ENCODE peak calls at places on chromosomes 13 and 19, in ten cellular contexts. One of them, this sample, is unnamed.

GRCh38 chr19:48501961-48502719 is 9.5 kb downstream of the LMTK3 start:
- DNase-seq in H1: peak; percentile 96
- DNase-seq in breast epithelium: peak; percentile 98
- DNase-seq in adrenal gland: peak; percentile 94
- DNase-seq in IMR-90: no peak
- DNase-seq in A549: peak; percentile 99
- DNase-seq in esophagus squamous epithelium: peak; percentile 61
- DNase-seq in right lobe of liver: peak; percentile 43
- DNase-seq in ovary: no peak
- DNase-seq in tibial nerve: no peak
- DNase-seq in this sample: peak; percentile 96

GRCh38 chr19:7168941-7169340 is 99.4 kb downstream of the ZNF557 start:
- DNase-seq in esophagus squamous epithelium: no peak
- DNase-seq in breast epithelium: no peak
- DNase-seq in ovary: no peak
- DNase-seq in right lobe of liver: no peak
- DNase-seq in adrenal gland: peak; percentile 84
- DNase-seq in H1: no peak
- DNase-seq in A549: no peak
- DNase-seq in tibial nerve: no peak
- DNase-seq in IMR-90: peak; percentile 29
- DNase-seq in this sample: no peak

GRCh38 chr13:111074826-111075225 is 40.3 kb upstream of the ARHGEF7 start:
- DNase-seq in breast epithelium: no peak
- DNase-seq in tibial nerve: no peak
- DNase-seq in esophagus squamous epithelium: no peak
- DNase-seq in A549: no peak
- DNase-seq in IMR-90: no peak
- DNase-seq in H1: no peak
- DNase-seq in ovary: no peak
- DNase-seq in right lobe of liver: no peak
- DNase-seq in adrenal gland: no peak
- DNase-seq in this sample: no peak

GRCh38 chr13:73200432-73200831 is 141.6 kb downstream of the KLF5 start:
- DNase-seq in tibial nerve: no peak
- DNase-seq in A549: no peak
- DNase-seq in ovary: no peak
- DNase-seq in breast epithelium: peak; percentile 30
- DNase-seq in right lobe of liver: no peak
- DNase-seq in adrenal gland: no peak
- DNase-seq in IMR-90: peak; percentile 49
- DNase-seq in H1: no peak
- DNase-seq in esophagus squamous epithelium: no peak
- DNase-seq in this sample: no peak

GRCh38 chr13:97108535-97108910 is 113.6 kb upstream of the MBNL2 start:
- DNase-seq in H1: no peak
- DNase-seq in esophagus squamous epithelium: no peak
- DNase-seq in tibial nerve: no peak
- DNase-seq in right lobe of liver: no peak
- DNase-seq in IMR-90: peak; percentile 49
- DNase-seq in adrenal gland: peak; percentile 61
- DNase-seq in ovary: no peak
- DNase-seq in A549: no peak
- DNase-seq in breast epithelium: no peak
- DNase-seq in this sample: no peak

GRCh38 chr19:30799854-30800755 is 427.9 kb downstream of the ZNF536 start:
- DNase-seq in H1: peak; percentile 90
- DNase-seq in right lobe of liver: peak; percentile 64
- DNase-seq in IMR-90: no peak
- DNase-seq in esophagus squamous epithelium: no peak
- DNase-seq in breast epithelium: no peak
- DNase-seq in tibial nerve: peak; percentile 47
- DNase-seq in A549: peak; percentile 38
- DNase-seq in adrenal gland: peak; percentile 31
- DNase-seq in ovary: peak; percentile 63
- DNase-seq in this sample: peak; percentile 57

GRCh38 chr13:22238269-22238668 is 567.4 kb downstream of the FGF9 start:
- DNase-seq in right lobe of liver: no peak
- DNase-seq in tibial nerve: no peak
- DNase-seq in H1: no peak
- DNase-seq in ovary: no peak
- DNase-seq in A549: no peak
- DNase-seq in breast epithelium: no peak
- DNase-seq in esophagus squamous epithelium: no peak
- DNase-seq in adrenal gland: no peak
- DNase-seq in IMR-90: no peak
- DNase-seq in this sample: no peak

GRCh38 chr13:94656766-94657165 is 55.1 kb downstream of the GPR180 start:
- DNase-seq in esophagus squamous epithelium: no peak
- DNase-seq in IMR-90: peak; percentile 99
- DNase-seq in breast epithelium: no peak
- DNase-seq in tibial nerve: no peak
- DNase-seq in ovary: no peak
- DNase-seq in H1: no peak
- DNase-seq in right lobe of liver: no peak
- DNase-seq in A549: peak; percentile 35
- DNase-seq in adrenal gland: no peak
- DNase-seq in this sample: no peak

GRCh38 chr13:93398167-93398566 is 171.6 kb downstream of the GPC6 start:
- DNase-seq in right lobe of liver: no peak
- DNase-seq in esophagus squamous epithelium: no peak
- DNase-seq in breast epithelium: no peak
- DNase-seq in ovary: no peak
- DNase-seq in adrenal gland: no peak
- DNase-seq in tibial nerve: no peak
- DNase-seq in H1: no peak
- DNase-seq in IMR-90: peak; percentile 55
- DNase-seq in A549: no peak
- DNase-seq in this sample: no peak

GRCh38 chr19:51799311-51799997 is 4.5 kb downstream of the FPR3 start:
- DNase-seq in tibial nerve: peak; percentile 57
- DNase-seq in breast epithelium: peak; percentile 80
- DNase-seq in right lobe of liver: peak; percentile 74
- DNase-seq in adrenal gland: peak; percentile 95
- DNase-seq in esophagus squamous epithelium: no peak
- DNase-seq in ovary: peak; percentile 89
- DNase-seq in IMR-90: peak; percentile 94
- DNase-seq in H1: no peak
- DNase-seq in A549: peak; percentile 13
- DNase-seq in this sample: peak; percentile 41

GRCh38 chr19:35146746-35147466 is 3.9 kb downstream of the FXYD7 start:
- DNase-seq in breast epithelium: no peak
- DNase-seq in ovary: no peak
- DNase-seq in H1: no peak
- DNase-seq in esophagus squamous epithelium: no peak
- DNase-seq in right lobe of liver: no peak
- DNase-seq in adrenal gland: no peak
- DNase-seq in A549: no peak
- DNase-seq in tibial nerve: no peak
- DNase-seq in IMR-90: no peak
- DNase-seq in this sample: no peak

GRCh38 chr19:21335721-21336120 is 6.5 kb upstream of the ZNF708 start:
- DNase-seq in A549: no peak
- DNase-seq in IMR-90: no peak
- DNase-seq in tibial nerve: no peak
- DNase-seq in adrenal gland: no peak
- DNase-seq in right lobe of liver: no peak
- DNase-seq in ovary: no peak
- DNase-seq in H1: no peak
- DNase-seq in breast epithelium: no peak
- DNase-seq in esophagus squamous epithelium: no peak
- DNase-seq in this sample: no peak

GRCh38 chr19:55443824-55444719 is 972 bp upstream of the SHISA7 start:
- DNase-seq in breast epithelium: no peak
- DNase-seq in IMR-90: no peak
- DNase-seq in A549: no peak
- DNase-seq in H1: no peak
- DNase-seq in esophagus squamous epithelium: no peak
- DNase-seq in ovary: no peak
- DNase-seq in adrenal gland: no peak
- DNase-seq in tibial nerve: no peak
- DNase-seq in right lobe of liver: no peak
- DNase-seq in this sample: no peak

GRCh38 chr19:14775855-14776254 is 2.5 kb downstream of the ADGRE2 start:
- DNase-seq in tibial nerve: no peak
- DNase-seq in H1: peak; percentile 60
- DNase-seq in breast epithelium: no peak
- DNase-seq in A549: no peak
- DNase-seq in adrenal gland: no peak
- DNase-seq in ovary: no peak
- DNase-seq in IMR-90: no peak
- DNase-seq in right lobe of liver: peak; percentile 45
- DNase-seq in esophagus squamous epithelium: no peak
- DNase-seq in this sample: no peak

GRCh38 chr19:17555480-17555928 is at the start of gene COLGALT1:
- DNase-seq in esophagus squamous epithelium: peak; percentile 96
- DNase-seq in ovary: peak; percentile 99
- DNase-seq in H1: peak; percentile 99
- DNase-seq in breast epithelium: peak; percentile 98
- DNase-seq in adrenal gland: peak; percentile 97
- DNase-seq in A549: peak; percentile 94
- DNase-seq in tibial nerve: peak; percentile 100
- DNase-seq in IMR-90: peak; percentile 94
- DNase-seq in right lobe of liver: peak; percentile 99
- DNase-seq in this sample: peak; percentile 99

GRCh38 chr19:17554968-17555479 is 425 bp upstream of the COLGALT1 start:
- DNase-seq in adrenal gland: no peak
- DNase-seq in A549: no peak
- DNase-seq in ovary: no peak
- DNase-seq in H1: no peak
- DNase-seq in tibial nerve: no peak
- DNase-seq in IMR-90: no peak
- DNase-seq in esophagus squamous epithelium: no peak
- DNase-seq in breast epithelium: no peak
- DNase-seq in right lobe of liver: no peak
- DNase-seq in this sample: no peak

GRCh38 chr19:17555929-17556813 is 722 bp downstream of the COLGALT1 start:
- DNase-seq in breast epithelium: no peak
- DNase-seq in ovary: peak; percentile 77
- DNase-seq in adrenal gland: peak; percentile 76
- DNase-seq in H1: peak; percentile 67
- DNase-seq in tibial nerve: peak; percentile 43
- DNase-seq in IMR-90: peak; percentile 44
- DNase-seq in A549: peak; percentile 71
- DNase-seq in right lobe of liver: peak; percentile 71
- DNase-seq in esophagus squamous epithelium: no peak
- DNase-seq in this sample: peak; percentile 36

GRCh38 chr19:17550076-17550667 is 5.3 kb upstream of the COLGALT1 start:
- DNase-seq in tibial nerve: no peak
- DNase-seq in breast epithelium: no peak
- DNase-seq in right lobe of liver: no peak
- DNase-seq in H1: no peak
- DNase-seq in esophagus squamous epithelium: no peak
- DNase-seq in adrenal gland: no peak
- DNase-seq in ovary: no peak
- DNase-seq in IMR-90: no peak
- DNase-seq in A549: no peak
- DNase-seq in this sample: no peak

GRCh38 chr19:17553256-17553655 is 2.2 kb upstream of the COLGALT1 start:
- DNase-seq in A549: no peak
- DNase-seq in IMR-90: peak; percentile 95
- DNase-seq in adrenal gland: peak; percentile 89
- DNase-seq in H1: no peak
- DNase-seq in ovary: peak; percentile 66
- DNase-seq in right lobe of liver: peak; percentile 45
- DNase-seq in breast epithelium: peak; percentile 52
- DNase-seq in tibial nerve: peak; percentile 79
- DNase-seq in esophagus squamous epithelium: no peak
- DNase-seq in this sample: peak; percentile 14
- TF ChIP-seq POLR2A in A549: no peak
- TF ChIP-seq POLR2A in IMR-90: no peak
- TF ChIP-seq POLR2A in adrenal gland: peak; percentile 48
- TF ChIP-seq POLR2A in H1: no peak
- TF ChIP-seq POLR2A in ovary: no peak
- TF ChIP-seq POLR2A in right lobe of liver: no peak
- TF ChIP-seq POLR2A in breast epithelium: no peak
- TF ChIP-seq POLR2A in tibial nerve: no peak
- TF ChIP-seq POLR2A in esophagus squamous epithelium: no peak
- TF ChIP-seq POLR2A in this sample: no peak

DNA sequence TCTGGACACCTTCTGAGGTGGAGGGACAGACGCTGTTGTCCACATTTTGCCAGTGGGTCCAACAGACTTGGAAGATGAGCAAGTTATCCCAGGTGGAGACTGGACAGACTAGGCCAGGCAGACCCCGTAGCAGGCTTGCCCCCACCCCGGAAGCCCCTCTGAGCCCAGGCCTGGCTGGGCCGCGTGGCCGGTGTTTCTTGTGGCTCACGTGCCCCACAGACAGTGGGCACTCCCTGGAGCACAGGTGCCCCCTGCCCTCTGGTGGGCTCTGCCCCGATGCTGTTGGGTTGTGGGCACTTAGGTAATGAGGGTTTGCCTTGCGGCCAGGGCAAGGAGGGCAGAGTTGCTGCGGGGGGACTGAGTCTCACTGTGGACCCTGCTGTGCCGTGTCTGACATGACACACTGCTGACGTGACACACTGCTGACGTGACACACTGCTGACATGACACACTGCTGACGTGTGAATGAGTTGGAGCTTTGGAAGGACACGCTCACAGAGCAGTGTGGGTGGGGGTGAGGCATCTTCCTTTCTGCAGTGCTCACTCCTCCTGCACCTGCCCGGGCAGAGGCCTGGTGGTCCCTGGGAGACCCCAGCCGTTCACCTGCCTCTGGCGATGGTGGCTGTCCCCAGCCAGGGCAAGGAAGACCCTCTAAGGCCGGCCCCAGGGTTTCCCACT is 25.1 kb downstream of the DOT1L start:
- DNase-seq in ovary: no peak
- DNase-seq in A549: no peak
- DNase-seq in esophagus squamous epithelium: no peak
- DNase-seq in IMR-90: peak; percentile 86
- DNase-seq in breast epithelium: no peak
- DNase-seq in H1: no peak
- DNase-seq in adrenal gland: no peak
- DNase-seq in right lobe of liver: no peak
- DNase-seq in tibial nerve: no peak
- DNase-seq in this sample: no peak
- H3K27ac ChIP-seq in ovary: no peak overlapping the region
- H3K27ac ChIP-seq in A549: no peak overlapping the region
- H3K27ac ChIP-seq in esophagus squamous epithelium: no peak overlapping the region
- H3K27ac ChIP-seq in IMR-90: no peak overlapping the region
- H3K27ac ChIP-seq in breast epithelium: no peak overlapping the region
- H3K27ac ChIP-seq in H1: no peak overlapping the region
- H3K27ac ChIP-seq in adrenal gland: no peak overlapping the region
- H3K27ac ChIP-seq in right lobe of liver: no peak overlapping the region
- H3K27ac ChIP-seq in tibial nerve: no peak overlapping the region
- H3K27ac ChIP-seq in this sample: no peak overlapping the region

GRCh38 chr13:51452391-51453307 is at the start of gene INTS6:
- DNase-seq in A549: peak; percentile 98
- DNase-seq in right lobe of liver: peak; percentile 99
- DNase-seq in esophagus squamous epithelium: peak; percentile 99
- DNase-seq in IMR-90: peak; percentile 99
- DNase-seq in ovary: peak; percentile 99
- DNase-seq in tibial nerve: peak; percentile 99
- DNase-seq in H1: peak; percentile 99
- DNase-seq in breast epithelium: peak; percentile 100
- DNase-seq in adrenal gland: peak; percentile 100
- DNase-seq in this sample: peak; percentile 99
- TF ChIP-seq POLR2A in A549: peak; percentile 99
- TF ChIP-seq POLR2A in right lobe of liver: peak; percentile 99
- TF ChIP-seq POLR2A in esophagus squamous epithelium: peak; percentile 99
- TF ChIP-seq POLR2A in IMR-90: peak; percentile 100
- TF ChIP-seq POLR2A in ovary: peak; percentile 97
- TF ChIP-seq POLR2A in tibial nerve: peak; percentile 99
- TF ChIP-seq POLR2A in H1: peak; percentile 100
- TF ChIP-seq POLR2A in breast epithelium: peak; percentile 100
- TF ChIP-seq POLR2A in adrenal gland: peak; percentile 100
- TF ChIP-seq POLR2A in this sample: peak; percentile 100

GRCh38 chr19:45299719-45300118 is 23.0 kb downstream of the CKM start:
- DNase-seq in right lobe of liver: no peak
- DNase-seq in esophagus squamous epithelium: no peak
- DNase-seq in ovary: no peak
- DNase-seq in adrenal gland: no peak
- DNase-seq in tibial nerve: no peak
- DNase-seq in breast epithelium: no peak
- DNase-seq in H1: no peak
- DNase-seq in IMR-90: no peak
- DNase-seq in A549: no peak
- DNase-seq in this sample: no peak
- H3K27ac ChIP-seq in right lobe of liver: no peak overlapping the region
- H3K27ac ChIP-seq in esophagus squamous epithelium: no peak overlapping the region
- H3K27ac ChIP-seq in ovary: no peak overlapping the region
- H3K27ac ChIP-seq in adrenal gland: no peak overlapping the region
- H3K27ac ChIP-seq in tibial nerve: no peak overlapping the region
- H3K27ac ChIP-seq in breast epithelium: no peak overlapping the region
- H3K27ac ChIP-seq in H1: no peak overlapping the region
- H3K27ac ChIP-seq in IMR-90: no peak overlapping the region
- H3K27ac ChIP-seq in A549: no peak overlapping the region
- H3K27ac ChIP-seq in this sample: no peak overlapping the region

This sample was measured in thyroid gland.